ENCODE peak calls at places on chromosomes 4 and X, in ten cellular contexts. I is CD4-positive, alpha-beta memory T cell; Q is IMR-90; U is cardiac muscle cell; H is endothelial cell of umbilical vein; N is ovary; B is spleen; Y is CD8-positive, alpha-beta memory T cell; S is suprapubic skin; G is GM12878. F is an unnamed sample.
A peak's percentile ranks its signal among the peaks of the same experiment; 100 is the strongest.

GRCh38 chr4:160981083-160981482 is 1182.7 kb downstream of the FSTL5 start:
- DNase-seq in S (no peak), G (no peak), Q (no peak), I (no peak), N (no peak), Y (no peak), H (no peak), U (no peak), B (no peak), F (no peak)

GRCh38 chrX:150581093-150581775 is 12.8 kb downstream of the MTM1 start:
- DNase-seq in G (no peak), B (no peak), Q (peak; percentile 83), H (peak; percentile 11), I (no peak), S (no peak), U (peak; percentile 60), N (no peak), Y (no peak), F (no peak)

GRCh38 chrX:136450050-136450830 is 37.5 kb upstream of the BRS3 start:
- DNase-seq in I (no peak), B (no peak), H (no peak), G (no peak), Y (no peak), U (no peak), S (no peak), N (no peak), Q (peak; percentile 23), F (no peak)

GRCh38 chr4:183912585-183912984 is 7.5 kb downstream of the STOX2 start:
- DNase-seq in G (no peak), N (no peak), Q (peak; percentile 86), S (no peak), U (peak; percentile 38), H (no peak), B (no peak), Y (no peak), I (no peak), F (no peak)

GRCh38 chr4:149005191-149005590 is 563.0 kb upstream of the NR3C2 start:
- DNase-seq in I (no peak), U (no peak), H (no peak), S (no peak), N (no peak), B (no peak), G (no peak), Q (no peak), Y (no peak), F (no peak)

GRCh38 chr4:1194028-1194900 is 21.9 kb upstream of the SPON2 start:
- DNase-seq in Q (peak; percentile 49), N (peak; percentile 78), U (peak; percentile 79), I (no peak), S (peak; percentile 78), H (peak; percentile 31), G (no peak), Y (no peak), B (peak; percentile 76), F (peak; percentile 80)

GRCh38 chrX:129622757-129623301 is 31.9 kb downstream of the APLN start:
- DNase-seq in I (no peak), N (no peak), U (peak; percentile 95), Y (no peak), G (no peak), B (no peak), S (no peak), H (peak; percentile 85), Q (peak; percentile 57), F (peak; percentile 41)

GRCh38 chr4:26647523-26648224 is 63.8 kb downstream of the TBC1D19 start:
- DNase-seq in G (no peak), I (no peak), U (no peak), S (no peak), Y (no peak), H (no peak), N (no peak), Q (no peak), B (no peak), F (no peak)

GRCh38 chrX:17738002-17738713 is 865 bp downstream of the SCML1 start:
- DNase-seq in N (peak; percentile 63), H (peak; percentile 30), B (peak; percentile 80), I (peak; percentile 71), Y (peak; percentile 48), Q (peak; percentile 24), G (no peak), U (peak; percentile 5), S (no peak), F (peak; percentile 72)

GRCh38 chrX:65195621-65196020 is 219.4 kb upstream of the ZC4H2 start:
- DNase-seq in U (no peak), B (no peak), S (no peak), H (no peak), Q (no peak), I (no peak), Y (no peak), G (no peak), N (no peak), F (no peak)

GRCh38 chr4:151727365-151727764 is 33.4 kb downstream of the GATB start:
- DNase-seq in H (no peak), N (no peak), Y (no peak), S (no peak), G (no peak), B (no peak), U (no peak), Q (peak; percentile 42), I (no peak), F (no peak)

GRCh38 chrX:103664363-103664762 is 22.1 kb downstream of the MORF4L2 start:
- DNase-seq in G (no peak), N (no peak), S (no peak), B (no peak), Q (no peak), Y (no peak), U (no peak), H (no peak), I (no peak), F (no peak)

GRCh38 chr4:55545133-55545532 is 1.6 kb downstream of the CLOCK start:
- DNase-seq in H (peak; percentile 44), Q (peak; percentile 28), U (peak; percentile 15), S (no peak), I (no peak), Y (no peak), N (no peak), G (no peak), B (no peak), F (peak; percentile 41)

GRCh38 chr4:2065106-2065930 is 6.2 kb downstream of the NAT8L start:
- DNase-seq in G (no peak), S (peak; percentile 26), Y (peak; percentile 30), H (no peak), I (no peak), U (no peak), Q (no peak), N (no peak), B (peak; percentile 66), F (no peak)

GRCh38 chrX:103488332-103488731 is 31.0 kb downstream of the RAB40A start:
- DNase-seq in B (no peak), U (peak; percentile 39), H (peak; percentile 6), I (no peak), Y (no peak), Q (no peak), S (no peak), N (no peak), G (no peak), F (peak; percentile 13)

GRCh38 chr4:179583221-179583620 is 2141.0 kb upstream of the AGA start:
- DNase-seq in I (no peak), H (no peak), N (no peak), Q (no peak), S (no peak), Y (no peak), B (no peak), G (no peak), U (no peak), F (no peak)

GRCh38 chr4:168092176-168092712 is at the start of gene ANXA10:
- DNase-seq in Y (no peak), B (no peak), G (no peak), H (no peak), Q (no peak), N (no peak), I (no peak), S (no peak), U (no peak), F (no peak)

GRCh38 chrX:55253528-55253927 is 11.2 kb downstream of the PAGE3 start:
- DNase-seq in G (no peak), S (no peak), Y (no peak), U (no peak), Q (no peak), H (no peak), B (no peak), N (no peak), I (no peak), F (no peak)
- H3K9me3 ChIP-seq in G (no peaks in the 10 kb centered on the region), S (no peaks in the 10 kb centered on the region), Y (no peaks in the 10 kb centered on the region), U (peaks cover 3% of the 10 kb centered on the region), Q (no peaks in the 10 kb centered on the region), H (no peaks in the 10 kb centered on the region), B (peaks cover under 1% of the 10 kb centered on the region), N (no peaks in the 10 kb centered on the region), I (no peaks in the 10 kb centered on the region), F (no peaks in the 10 kb centered on the region)

DNA sequence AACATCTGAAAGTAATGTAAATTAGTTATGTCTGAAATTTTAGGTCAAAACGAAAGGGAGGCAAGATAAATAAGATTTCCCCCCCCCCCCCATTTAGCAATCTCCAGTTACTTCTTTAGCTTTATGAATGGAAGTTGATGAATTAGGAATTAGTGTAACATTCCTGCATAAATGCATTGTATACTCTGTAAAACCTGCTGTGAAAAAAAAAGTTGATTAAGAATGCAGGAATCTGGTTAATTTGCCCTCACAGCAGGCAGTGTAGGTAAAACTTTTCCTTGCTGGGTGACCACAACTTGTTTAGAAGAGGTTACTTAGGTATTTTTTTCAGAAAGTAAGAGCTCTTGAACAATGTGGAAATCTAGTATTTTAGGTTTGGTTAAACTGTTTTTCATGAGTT is 15.3 kb downstream of the LARP7 start:
- DNase-seq in U (no peak), N (no peak), Y (no peak), I (no peak), Q (no peak), G (no peak), S (no peak), B (no peak), H (no peak), F (no peak)
- H3K36me3 ChIP-seq in U (peaks cover 24% of the 10 kb centered on the region), N (no peaks in the 10 kb centered on the region), Y (peaks cover 21% of the 10 kb centered on the region), I (peaks cover 42% of the 10 kb centered on the region), Q (peaks cover 25% of the 10 kb centered on the region), G (peaks cover 15% of the 10 kb centered on the region), S (peaks cover 92% of the 10 kb centered on the region), B (peaks cover 55% of the 10 kb centered on the region), H (peaks cover 8% of the 10 kb centered on the region), F (peaks cover 76% of the 10 kb centered on the region)

DNA sequence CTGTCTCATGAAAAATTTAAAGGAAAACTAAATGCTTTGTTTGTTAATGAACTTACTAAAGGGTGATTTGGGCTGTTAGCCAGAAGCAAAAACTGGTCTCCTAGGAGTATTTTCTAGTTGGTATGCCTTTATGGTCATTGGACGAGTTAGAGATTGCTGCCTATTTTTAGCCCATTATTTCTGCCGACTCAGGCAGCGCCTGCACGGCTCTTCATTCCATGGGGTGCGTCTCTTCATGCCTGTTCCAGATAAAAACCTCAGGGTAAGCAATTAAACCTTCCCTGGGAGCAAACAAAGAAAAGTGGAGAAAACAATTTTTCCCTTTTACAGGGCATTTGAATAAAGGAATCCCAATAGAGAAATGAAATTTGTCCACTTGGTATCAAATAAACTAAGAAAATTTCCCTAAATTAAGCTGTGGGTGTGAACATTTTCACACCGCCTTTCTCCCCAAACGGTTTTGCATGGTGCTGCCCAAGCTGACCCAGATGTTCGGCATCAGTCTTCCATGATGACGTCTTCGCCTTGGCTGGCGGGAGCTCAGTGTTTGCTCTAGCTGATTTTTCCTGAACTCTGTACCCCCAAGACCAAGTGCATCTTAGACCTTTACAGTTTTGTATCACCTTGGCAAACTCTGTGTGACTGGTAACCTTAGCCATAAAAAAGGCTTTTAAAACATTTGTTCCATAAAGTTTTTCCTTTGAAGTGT is 61.7 kb upstream of the ADGRG2 start:
- DNase-seq in H (no peak), I (no peak), Y (no peak), S (no peak), B (no peak), Q (no peak), G (no peak), N (no peak), U (no peak), F (no peak)
- H3K4me3 ChIP-seq in H (no peak overlapping the region), I (no peak overlapping the region), Y (no peak overlapping the region), S (no peak overlapping the region), B (no peak overlapping the region), Q (no peak overlapping the region), G (no peak overlapping the region), N (no peak overlapping the region), U (no peak overlapping the region), F (no peak overlapping the region)

GRCh38 chrX:7086384-7086783 is 61.1 kb upstream of the STS start:
- DNase-seq in N (no peak), B (no peak), Y (no peak), S (no peak), G (no peak), I (no peak), H (no peak), Q (no peak), U (no peak), F (no peak)
- H3K9me3 ChIP-seq in N (no peaks in the 10 kb centered on the region), B (no peaks in the 10 kb centered on the region), Y (no peaks in the 10 kb centered on the region), S (no peaks in the 10 kb centered on the region), G (no peaks in the 10 kb centered on the region), I (no peaks in the 10 kb centered on the region), H (no peaks in the 10 kb centered on the region), Q (no peaks in the 10 kb centered on the region), U (no peaks in the 10 kb centered on the region), F (no peaks in the 10 kb centered on the region)